ENCODE peak calls at places on chromosomes 7 and 10, in four cellular contexts. S, C, T and J are unnamed samples.

GRCh38 chr7:82335927-82336326 is 107.7 kb downstream of the CACNA2D1 start:
- DNase-seq in S (no peak), C (no peak), T (peak), J (no peak)

GRCh38 chr10:10794056-10794455 is 223.6 kb upstream of the CELF2 start:
- DNase-seq in S (no peak), C (no peak), T (no peak), J (no peak)

GRCh38 chr10:80260295-80261243 is 28.9 kb downstream of the MAT1A start:
- DNase-seq in S (peak), C (no peak), T (peak), J (no peak)

GRCh38 chr7:155205368-155206285 is 92.1 kb upstream of the INSIG1 start:
- DNase-seq in S (peak), C (peak), T (peak), J (peak)

GRCh38 chr7:118080947-118081346 is 103.0 kb upstream of the LSM8 start:
- DNase-seq in S (no peak), C (no peak), T (peak), J (no peak)

GRCh38 chr10:19749185-19749729 is 67.0 kb upstream of the PLXDC2 start:
- DNase-seq in S (no peak), C (no peak), T (no peak), J (no peak)

GRCh38 chr7:101223528-101223927 is 5.6 kb downstream of the ZNHIT1 start:
- DNase-seq in S (no peak), C (peak), T (no peak), J (no peak)

GRCh38 chr10:76736392-76736791 is 901.2 kb downstream of the KCNMA1 start:
- DNase-seq in S (no peak), C (no peak), T (no peak), J (no peak)

GRCh38 chr10:44913312-44914079 is 2.4 kb downstream of the TMEM72 start:
- DNase-seq in S (no peak), C (no peak), T (no peak), J (peak)

GRCh38 chr7:155203059-155203881 is 94.4 kb upstream of the INSIG1 start:
- DNase-seq in S (no peak), C (no peak), T (peak), J (no peak)

GRCh38 chr10:970311-971149 is 17.7 kb upstream of the GTPBP4 start:
- DNase-seq in S (peak), C (no peak), T (no peak), J (no peak)

GRCh38 chr10:8283166-8283905 is 228.8 kb downstream of the GATA3 start:
- DNase-seq in S (no peak), C (no peak), T (no peak), J (no peak)

GRCh38 chr10:70589762-70590662 is 12.5 kb downstream of the PRF1 start:
- DNase-seq in S (peak), C (no peak), T (no peak), J (no peak)

GRCh38 chr7:156609010-156609877 is 31.3 kb upstream of the RNF32 start:
- DNase-seq in S (no peak), C (no peak), T (no peak), J (no peak)

GRCh38 chr7:132049462-132050304 is 493.3 kb upstream of the PODXL start:
- DNase-seq in S (peak), C (no peak), T (peak), J (no peak)

GRCh38 chr10:46541735-46542566 is 14.5 kb downstream of the GPRIN2 start:
- DNase-seq in S (peak), C (peak), T (no peak), J (peak)

GRCh38 chr10:125520968-125521367 is 162.0 kb downstream of the TEX36 start:
- DNase-seq in S (no peak), C (no peak), T (no peak), J (no peak)

GRCh38 chr7:129166745-129167144 is 21.7 kb upstream of the SMO start:
- DNase-seq in S (no peak), C (no peak), T (peak), J (no peak)

GRCh38 chr10:115918812-115919211 is 354.2 kb downstream of the GFRA1 start:
- DNase-seq in S (no peak), C (no peak), T (no peak), J (no peak)

GRCh38 chr7:121000091-121000983 is 11.8 kb downstream of the CPED1 start:
- DNase-seq in S (no peak), C (no peak), T (no peak), J (no peak)

GRCh38 chr10:67609996-67610793 is 85.8 kb downstream of the CTNNA3 start:
- DNase-seq in S (no peak), C (no peak), T (no peak), J (no peak)

GRCh38 chr10:33552290-33552689 is 217.8 kb upstream of the NRP1 start:
- DNase-seq in S (no peak), C (no peak), T (no peak), J (no peak)

GRCh38 chr7:34208878-34209621 is 303.7 kb downstream of the BMPER start:
- DNase-seq in S (no peak), C (no peak), T (no peak), J (no peak)

GRCh38 chr10:6347391-6347951 is 144.7 kb downstream of the PFKFB3 start:
- DNase-seq in S (peak), C (no peak), T (peak), J (no peak)

GRCh38 chr7:99190359-99191009 is 17.4 kb downstream of the KPNA7 start:
- DNase-seq in S (no peak), C (no peak), T (peak), J (no peak)

GRCh38 chr10:25556457-25556856 is 377.6 kb upstream of the MYO3A start:
- DNase-seq in S (no peak), C (no peak), T (no peak), J (no peak)

GRCh38 chr7:153065021-153065420 is 305.5 kb downstream of the ACTR3B start:
- DNase-seq in S (no peak), C (no peak), T (no peak), J (no peak)

GRCh38 chr7:106613279-106613678 is 47.7 kb downstream of the CCDC71L start:
- DNase-seq in S (no peak), C (peak), T (no peak), J (no peak)

GRCh38 chr10:71090801-71091200 is 121.6 kb upstream of the UNC5B start:
- DNase-seq in S (peak), C (no peak), T (no peak), J (no peak)

DNA sequence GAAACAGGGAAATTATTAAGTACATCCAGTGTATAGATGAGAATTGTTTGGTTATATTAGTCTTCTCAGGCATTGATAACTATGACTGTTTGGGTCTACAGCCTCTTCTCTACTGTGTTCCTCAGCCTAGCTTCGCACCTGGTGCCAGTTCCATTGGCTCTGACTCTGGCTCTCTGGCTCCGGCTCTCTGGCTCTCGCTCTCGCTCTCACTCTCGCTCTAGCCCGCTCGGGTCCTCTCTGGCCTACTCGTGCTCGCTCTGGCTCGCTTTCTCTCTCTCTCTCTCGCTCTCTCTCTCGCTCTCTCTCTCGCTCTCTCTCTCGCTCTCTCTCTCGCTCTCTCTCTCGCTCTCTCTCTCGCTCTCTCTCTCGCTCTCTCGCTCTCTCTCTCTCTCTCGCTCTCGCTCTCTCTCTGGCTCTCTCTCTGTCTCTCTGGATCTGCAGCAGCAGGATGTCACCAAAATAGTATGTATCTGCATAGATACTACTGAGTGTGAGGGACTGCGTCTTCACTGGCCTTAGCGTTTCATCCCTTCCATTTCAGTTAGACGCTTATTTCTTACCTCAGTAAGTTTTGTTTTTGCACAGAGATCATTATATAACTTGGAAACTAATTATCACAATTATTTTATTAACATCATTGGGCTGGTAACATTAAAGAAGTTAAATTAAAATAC is 6.5 kb upstream of the SSBP1 start:
- DNase-seq in S (peak), C (no peak), T (no peak), J (no peak)
- TF ChIP-seq CTCF in S (no peak), C (no peak), T (no peak), J (no peak)

DNA sequence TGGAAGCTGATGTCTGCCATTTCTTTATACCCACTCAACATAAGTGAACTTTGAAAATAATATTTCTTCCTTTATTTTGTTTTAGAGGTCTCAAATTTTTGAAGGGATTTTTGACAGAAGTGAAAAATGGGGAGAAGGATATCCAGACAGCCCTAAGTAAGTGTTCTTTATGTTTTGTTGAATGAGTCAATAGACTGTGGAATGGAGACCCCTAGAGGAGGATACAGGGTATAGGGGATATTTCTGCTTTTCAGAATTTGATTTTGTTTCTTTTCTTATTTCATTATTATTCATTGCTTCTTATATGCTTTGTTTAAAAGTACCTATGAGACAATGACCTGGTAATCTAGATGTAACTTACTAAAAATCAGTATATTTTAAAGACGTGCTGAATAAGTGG is 34.4 kb downstream of the PLEKHA8 start:
- DNase-seq in S (no peak), C (no peak), T (peak), J (no peak)
- TF ChIP-seq CTCF in S (peak), C (peak), T (peak), J (peak)

GRCh38 chr7:140003913-140004382 is 58.8 kb downstream of the PARP12 start:
- DNase-seq in S (peak), C (no peak), T (peak), J (no peak)
- TF ChIP-seq CTCF in S (no peak), C (peak), T (peak), J (peak)

GRCh38 chr7:116728413-116728812 is 56.4 kb downstream of the MET start:
- DNase-seq in S (no peak), C (no peak), T (no peak), J (no peak)
- TF ChIP-seq CTCF in S (no peak), C (no peak), T (no peak), J (no peak)

DNA sequence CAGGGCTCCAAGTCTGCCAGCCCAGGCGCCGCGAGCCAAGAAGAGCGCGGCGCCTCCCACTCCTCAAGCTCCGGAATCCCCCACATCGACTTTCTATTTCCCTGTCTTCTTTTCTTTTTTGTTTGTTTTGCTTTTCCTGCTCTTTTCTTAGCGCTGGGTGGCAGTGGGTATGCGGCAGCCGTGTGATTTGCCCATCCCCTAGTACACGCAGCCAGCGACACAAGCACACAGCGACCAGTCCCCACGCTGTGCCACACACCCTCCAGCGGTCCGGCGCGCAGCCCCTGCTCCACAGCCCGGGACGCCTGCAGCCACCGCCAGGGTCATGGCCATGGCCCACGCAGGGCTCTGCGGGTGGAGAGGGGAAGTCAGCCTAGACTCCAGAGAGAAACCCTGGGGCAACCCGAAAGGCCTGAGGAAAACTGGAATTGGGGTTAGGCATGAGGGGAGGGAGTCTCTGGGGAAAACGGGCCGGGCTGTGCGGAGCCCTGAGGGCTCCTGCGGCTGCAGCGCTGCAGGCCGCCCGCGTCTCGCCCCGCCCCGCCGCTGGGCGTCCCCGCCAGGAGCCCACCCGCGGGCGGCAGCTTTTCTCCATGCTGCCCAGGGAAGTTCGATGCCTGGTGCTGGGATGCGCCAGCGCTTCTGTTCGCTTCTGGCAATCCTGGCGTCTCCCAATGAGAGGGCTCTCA is 2.5 kb downstream of the CHRM2 start:
- DNase-seq in S (no peak), C (peak), T (no peak), J (no peak)
- TF ChIP-seq CTCF in S (no peak), C (no peak), T (no peak), J (no peak)

GRCh38 chr7:30173058-30173897 is 38.5 kb downstream of the MTURN start:
- DNase-seq in S (no peak), C (no peak), T (no peak), J (no peak)
- TF ChIP-seq CTCF in S (no peak), C (no peak), T (no peak), J (no peak)

DNA sequence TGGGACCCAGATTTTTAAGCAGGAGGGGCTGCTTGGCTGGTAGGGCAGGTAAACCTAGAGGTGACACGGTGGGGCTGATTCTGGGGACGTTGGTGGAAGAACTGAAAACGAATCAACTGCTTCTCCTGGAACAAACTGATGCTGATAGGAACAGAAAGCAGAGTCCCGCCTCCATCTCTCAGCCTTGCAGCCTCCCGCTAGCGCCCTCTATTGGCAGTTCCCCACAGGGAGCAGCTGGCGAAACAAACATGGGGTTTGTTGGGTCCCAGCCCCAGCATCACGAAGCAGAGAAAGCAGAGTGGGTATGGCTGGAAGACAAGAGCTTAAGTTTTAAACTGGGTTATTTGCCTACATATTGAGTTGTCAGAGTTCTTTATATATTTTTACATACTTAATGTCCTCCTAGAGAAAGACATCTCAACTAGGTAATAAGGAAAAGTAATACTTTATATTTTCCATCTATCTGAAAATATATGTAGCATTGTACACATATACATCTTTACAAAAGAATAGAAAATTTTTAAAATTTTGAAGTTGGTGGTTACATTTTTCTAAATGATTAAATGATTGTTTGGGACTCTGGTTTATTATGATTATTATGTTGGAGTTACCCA is 42.3 kb upstream of the FOXI2 start:
- DNase-seq in S (peak), C (no peak), T (peak), J (no peak)
- TF ChIP-seq CTCF in S (no peak), C (peak), T (peak), J (peak)

GRCh38 chr10:34653530-34653929 is 161.6 kb downstream of the PARD3 start:
- DNase-seq in S (no peak), C (no peak), T (no peak), J (no peak)

GRCh38 chr10:34654211-34654610 is 160.9 kb downstream of the PARD3 start:
- DNase-seq in S (no peak), C (no peak), T (no peak), J (no peak)

GRCh38 chr10:34658934-34659333 is 156.2 kb downstream of the PARD3 start:
- DNase-seq in S (no peak), C (no peak), T (no peak), J (no peak)

GRCh38 chr10:34656676-34657075 is 158.4 kb downstream of the PARD3 start:
- DNase-seq in S (no peak), C (no peak), T (no peak), J (no peak)

GRCh38 chr10:34655286-34656170 is 159.6 kb downstream of the PARD3 start:
- DNase-seq in S (peak), C (no peak), T (peak), J (no peak)
- TF ChIP-seq CTCF in S (peak), C (peak), T (peak), J (peak)

GRCh38 chr7:157828881-157829280 is 492.1 kb downstream of the DNAJB6 start:
- DNase-seq in S (no peak), C (peak), T (no peak), J (no peak)

GRCh38 chr7:157828190-157828589 is 491.4 kb downstream of the DNAJB6 start:
- DNase-seq in S (no peak), C (peak), T (no peak), J (no peak)

GRCh38 chr7:157827863-157828160 is 491.0 kb downstream of the DNAJB6 start:
- DNase-seq in S (no peak), C (no peak), T (no peak), J (no peak)

GRCh38 chr7:157830331-157830730 is 493.5 kb downstream of the DNAJB6 start:
- DNase-seq in S (no peak), C (peak), T (no peak), J (no peak)

DNA sequence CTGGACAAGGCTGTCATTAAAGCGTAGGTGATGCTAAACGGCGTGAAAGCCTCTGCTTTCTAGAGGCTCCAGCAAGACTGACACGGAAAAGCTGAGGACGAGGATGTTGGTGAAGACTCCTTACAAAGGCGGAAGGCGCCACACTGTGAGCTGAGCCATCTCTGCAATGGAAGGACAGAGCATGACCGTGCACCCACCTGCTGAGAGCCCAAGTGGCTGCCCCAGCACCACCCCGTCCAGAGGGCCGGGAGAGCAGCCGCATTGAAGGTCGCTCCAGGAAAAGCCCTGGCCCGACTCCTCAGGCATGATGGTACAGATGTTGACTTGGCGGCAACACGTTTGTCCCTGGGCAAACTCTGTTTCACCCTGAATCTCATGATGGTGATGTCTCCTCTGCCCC is 492.7 kb downstream of the DNAJB6 start:
- DNase-seq in S (no peak), C (peak), T (no peak), J (no peak)
- TF ChIP-seq CTCF in S (no peak), C (no peak), T (no peak), J (no peak)

DNA sequence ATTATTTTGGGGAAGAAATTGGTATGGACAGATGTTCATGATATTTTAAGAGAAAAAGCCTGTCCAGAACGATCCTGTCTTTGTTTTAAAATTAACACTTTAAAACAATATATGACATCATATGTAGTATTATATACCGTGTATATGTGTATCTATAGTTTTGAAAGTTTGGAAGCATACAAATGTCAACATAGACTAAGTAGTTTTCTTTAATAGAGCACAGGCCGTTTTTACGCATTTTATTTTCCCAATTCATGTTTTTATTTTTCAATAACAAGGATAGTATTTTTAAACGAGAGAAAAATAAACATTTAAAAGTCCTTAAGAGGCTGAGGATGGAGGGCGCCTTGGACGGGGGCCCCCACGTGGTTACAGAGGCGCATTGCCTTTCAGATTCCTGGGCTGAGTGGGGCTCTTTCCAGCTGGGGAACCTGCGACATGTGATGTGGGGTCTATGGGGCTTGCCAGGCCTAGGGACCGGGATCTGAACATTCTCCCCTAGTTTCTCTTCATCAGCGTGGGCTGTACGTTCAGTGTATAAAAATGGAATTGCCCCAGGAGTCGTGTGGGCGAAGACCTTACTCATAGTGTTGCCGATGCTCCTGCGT is 127.8 kb upstream of the ZNF746 start:
- DNase-seq in S (peak), C (peak), T (peak), J (no peak)
- TF ChIP-seq CTCF in S (no peak), C (peak), T (peak), J (peak)